ENCODE peak calls at places on chromosomes 16 and 17, in four cellular contexts. R is heart left ventricle, S is body of pancreas, L is endodermal cell. P is an unnamed sample. For H3K36me3, the result is how much of the 10 kb centered on the place peaks cover.

GRCh38 chr17:43467981-43468541 is 15.7 kb upstream of the DHX8 start:
- DNase-seq in R (no peak), S (peak), L (no peak), P (no peak)

GRCh38 chr16:54633943-54634362 is 296.7 kb upstream of the IRX5 start:
- DNase-seq in S (no peak), R (no peak), L (peak), P (no peak)

GRCh38 chr16:20004931-20005330 is 68.8 kb downstream of the GPR139 start:
- DNase-seq in L (peak), S (no peak), R (no peak), P (no peak)

GRCh38 chr16:14427371-14427948 is 202.6 kb downstream of the PARN start:
- DNase-seq in S (no peak), R (no peak), L (no peak), P (no peak)

GRCh38 chr16:528111-529011 is 849 bp downstream of the CAPN15 start:
- DNase-seq in L (peak), R (no peak), S (peak), P (no peak)

GRCh38 chr16:54928421-54929089 is 2.1 kb upstream of the IRX5 start:
- DNase-seq in R (peak), S (peak), L (peak), P (peak)

GRCh38 chr16:82639666-82640336 is 13.0 kb downstream of the CDH13 start:
- DNase-seq in R (peak), S (peak), L (peak), P (peak)

GRCh38 chr17:45147102-45147580 is 1.1 kb upstream of the HEXIM1 start:
- DNase-seq in R (peak), S (peak), L (no peak), P (no peak)

GRCh38 chr17:8117980-8118768 is at the start of gene ALOXE3:
- DNase-seq in L (peak), S (peak), R (no peak), P (peak)

GRCh38 chr17:76696763-76697701 is 13.7 kb downstream of the MXRA7 start:
- DNase-seq in R (peak), S (no peak), L (peak), P (no peak)

GRCh38 chr17:37388266-37388665 is 12.5 kb downstream of the C17orf78 start:
- DNase-seq in R (no peak), S (no peak), L (no peak), P (no peak)

GRCh38 chr17:1783271-1783670 is 21.4 kb downstream of the SERPINF1 start:
- DNase-seq in L (no peak), R (no peak), S (no peak), P (no peak)

GRCh38 chr16:28982949-28983348 is 1.9 kb upstream of the LAT start:
- DNase-seq in S (no peak), R (no peak), L (no peak), P (no peak)

GRCh38 chr16:57305159-57305811 is 20.8 kb upstream of the PLLP start:
- DNase-seq in R (peak), L (no peak), S (no peak), P (no peak)

GRCh38 chr16:19696312-19696711 is 21.7 kb downstream of the KNOP1 start:
- DNase-seq in L (no peak), R (peak), S (peak), P (no peak)

GRCh38 chr17:65864409-65864808 is 303.0 kb upstream of the AXIN2 start:
- DNase-seq in R (no peak), L (no peak), S (no peak), P (no peak)

GRCh38 chr17:61806941-61807340 is 56.4 kb downstream of the BRIP1 start:
- DNase-seq in S (no peak), R (no peak), L (no peak), P (no peak)

GRCh38 chr17:20216853-20217252 is 207.7 kb downstream of the SPECC1 start:
- DNase-seq in R (no peak), L (no peak), S (no peak), P (no peak)

DNA sequence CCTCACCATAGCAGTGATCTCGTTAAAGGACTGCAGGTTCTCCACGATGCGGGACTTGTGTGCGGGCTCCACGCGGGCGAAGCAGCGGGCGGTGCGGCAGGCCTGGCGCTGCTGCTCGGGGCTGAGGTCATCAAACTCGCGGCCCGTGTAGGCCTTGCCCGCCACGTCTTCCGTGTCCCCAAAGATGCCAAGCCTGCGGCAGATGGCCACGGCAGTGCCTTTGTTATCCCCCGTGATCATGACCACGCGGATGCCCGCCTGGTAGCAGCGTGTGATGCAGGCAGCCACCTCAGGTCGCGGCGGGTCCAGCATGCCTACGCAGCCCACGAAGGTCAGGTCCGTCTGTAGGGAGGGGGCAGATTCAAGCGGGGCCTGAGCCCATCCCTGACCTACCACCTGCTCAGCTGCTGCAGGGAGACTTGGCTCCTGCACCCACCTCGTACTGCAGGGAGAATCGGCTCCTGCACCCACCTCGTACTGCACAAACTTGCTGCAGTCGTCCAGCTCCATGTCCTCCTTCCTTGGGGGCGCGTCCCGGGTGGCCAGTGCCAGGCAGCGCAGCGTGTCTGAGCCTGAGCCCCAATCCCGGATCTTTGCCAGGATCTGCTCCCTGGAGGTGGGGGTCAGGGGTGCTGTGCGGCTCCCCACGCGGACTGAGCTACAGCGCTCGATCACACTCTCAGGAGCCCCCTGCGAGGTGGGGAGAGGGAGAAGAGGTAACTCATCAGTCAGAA is 23.1 kb downstream of the ATP2A3 start:
- DNase-seq in R (no peak), L (no peak), S (no peak), P (no peak)
- H3K36me3 ChIP-seq in R (half or more), L (under half), S (under half), P (under half)

DNA sequence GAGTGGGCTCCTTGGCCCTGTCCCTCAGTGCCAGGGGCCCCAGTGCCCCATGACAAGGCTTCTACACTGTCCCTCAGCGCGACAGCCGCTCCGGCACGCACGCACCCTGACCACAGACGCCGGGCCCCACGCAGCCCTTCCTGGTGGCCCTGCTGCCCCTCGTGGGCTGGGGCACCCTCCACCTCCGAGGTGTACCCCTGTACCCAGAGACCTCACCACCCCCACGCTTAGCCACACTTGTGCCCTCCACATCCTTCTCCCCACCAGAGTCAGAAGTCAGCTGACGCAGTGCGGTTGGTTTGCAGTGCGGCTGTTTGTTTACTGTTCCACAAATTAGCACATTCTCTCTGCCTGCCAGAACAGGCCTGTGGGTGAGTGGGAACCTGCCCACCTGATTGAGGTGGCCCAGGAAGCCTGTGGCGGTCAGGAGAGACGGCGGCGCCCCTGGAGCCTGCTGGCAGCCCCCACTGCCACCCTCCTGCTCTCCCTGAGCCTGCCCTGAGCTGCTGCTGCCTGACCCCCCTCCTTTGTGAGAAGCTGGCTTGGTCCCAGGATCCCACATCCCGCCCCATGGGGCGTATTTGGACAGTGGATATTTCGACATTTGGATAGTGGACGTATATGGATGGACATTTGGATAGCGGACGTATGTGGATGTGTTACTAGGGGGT is 38.0 kb upstream of the CDH15 start:
- DNase-seq in R (no peak), L (no peak), S (no peak), P (no peak)
- H3K4me3 ChIP-seq in R (no peak), L (no peak), S (no peak), P (no peak)

GRCh38 chr17:4177732-4178131 is 34.7 kb downstream of the CYB5D2 start:
- DNase-seq in S (no peak), L (no peak), R (no peak), P (no peak)
- H3K36me3 ChIP-seq in S (under half), L (half or more), R (half or more), P (under half)

GRCh38 chr17:81519284-81520020 is 6.9 kb upstream of the ACTG1 start:
- DNase-seq in S (peak), L (peak), R (no peak), P (peak)
- H3K4me3 ChIP-seq in S (peak), L (peak), R (peak), P (peak)

GRCh38 chr17:50354198-50354597 is 8.3 kb downstream of the XYLT2 start:
- DNase-seq in R (no peak), S (no peak), L (no peak), P (peak)
- H3K36me3 ChIP-seq in R (half or more), S (under half), L (half or more), P (under half)

GRCh38 chr16:89949756-89950155 is 1.2 kb downstream of the DEF8 start:
- DNase-seq in L (no peak), R (no peak), S (no peak), P (no peak)
- H3K4me3 ChIP-seq in L (peak), R (peak), S (no peak), P (peak)

GRCh38 chr17:75228305-75228704 is 22.8 kb downstream of the NUP85 start:
- DNase-seq in S (peak), L (no peak), R (no peak), P (no peak)
- H3K36me3 ChIP-seq in S (under half), L (half or more), R (half or more), P (under half)

GRCh38 chr17:50062323-50063243 is 6.7 kb downstream of the ITGA3 start:
- DNase-seq in R (peak), L (peak), S (peak), P (no peak)

GRCh38 chr17:50064253-50064991 is 8.5 kb downstream of the ITGA3 start:
- DNase-seq in R (no peak), S (peak), L (peak), P (no peak)

GRCh38 chr17:50066995-50067394 is 11.1 kb downstream of the ITGA3 start:
- DNase-seq in S (no peak), L (no peak), R (no peak), P (no peak)

GRCh38 chr17:50063516-50064252 is 7.8 kb downstream of the ITGA3 start:
- DNase-seq in S (no peak), L (peak), R (no peak), P (no peak)

GRCh38 chr17:50065056-50065455 is 9.1 kb downstream of the ITGA3 start:
- DNase-seq in L (no peak), R (no peak), S (no peak), P (no peak)
- H3K4me3 ChIP-seq in L (no peak), R (no peak), S (no peak), P (no peak)

DNA sequence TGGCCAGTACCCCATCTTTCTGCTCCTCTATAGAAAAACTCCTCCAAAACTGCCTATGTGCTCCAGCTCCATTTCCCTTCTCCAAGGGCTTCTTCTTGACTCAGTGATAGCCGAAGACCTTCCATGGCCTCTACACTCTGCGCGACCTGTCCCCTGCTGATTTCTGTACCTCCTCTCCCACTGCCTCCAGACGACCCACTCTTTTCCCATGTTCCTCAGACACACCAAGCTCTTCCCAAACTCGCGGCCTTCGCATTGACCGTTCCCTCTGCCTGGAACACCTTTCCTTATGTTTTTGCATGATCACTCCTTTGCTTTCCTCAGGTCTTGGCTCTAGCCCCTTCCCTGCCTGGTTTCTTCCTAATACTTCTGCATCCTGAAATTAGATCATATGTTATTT is 255.6 kb upstream of the SDK2 start:
- DNase-seq in L (peak), R (no peak), S (no peak), P (no peak)
- H3K36me3 ChIP-seq in L (under half), R (under half), S (under half), P (under half)

P was measured in Caco-2.